ENCODE peak calls at places on chromosomes 16 and 17, in seven cellular contexts. T is astrocyte of the spinal cord, A is lung, K is cardiac fibroblast, Q is AG09309, G is stomach, V is ovary. Z is an unnamed sample.
A peak's percentile ranks its signal among the peaks of the same experiment; 100 is the strongest.

GRCh38 chr17:59298512-59298911 is 32.9 kb upstream of the YPEL2 start:
- DNase-seq in A (no peak), T (no peak), Q (no peak), K (no peak), V (no peak), G (no peak), Z (no peak)

GRCh38 chr16:89641719-89642187 is 15.8 kb downstream of the CHMP1A start:
- DNase-seq in A (no peak), K (no peak), V (no peak), G (no peak), T (no peak), Q (no peak), Z (no peak)

GRCh38 chr17:68390888-68391545 is 66.3 kb downstream of the WIPI1 start:
- DNase-seq in T (no peak), G (no peak), Q (no peak), K (no peak), A (no peak), V (peak; percentile 34), Z (no peak)

GRCh38 chr16:84663433-84664101 is 15.3 kb downstream of the KLHL36 start:
- DNase-seq in V (no peak), K (no peak), Q (no peak), A (no peak), T (no peak), G (no peak), Z (no peak)

GRCh38 chr16:59108374-59108773 is 374.3 kb upstream of the GOT2 start:
- DNase-seq in T (no peak), G (no peak), Q (no peak), V (no peak), K (no peak), A (no peak), Z (no peak)

GRCh38 chr17:75872434-75873351 is 5.7 kb downstream of the TRIM47 start:
- DNase-seq in K (peak; percentile 92), A (peak; percentile 71), V (peak; percentile 82), G (peak; percentile 76), Q (no peak), T (peak; percentile 80), Z (peak; percentile 84)

GRCh38 chr17:14856156-14856555 is 409.0 kb downstream of the PMP22 start:
- DNase-seq in T (no peak), K (no peak), V (no peak), A (no peak), G (no peak), Q (no peak), Z (no peak)

GRCh38 chr17:52202572-52202876 is 44.0 kb upstream of the CA10 start:
- DNase-seq in K (no peak), T (no peak), Q (no peak), G (no peak), A (no peak), V (no peak), Z (no peak)

GRCh38 chr17:81831957-81832607 is 1.0 kb downstream of the MCRIP1 start:
- DNase-seq in V (no peak), G (no peak), T (peak; percentile 12), K (no peak), Q (no peak), A (no peak), Z (peak; percentile 49)

GRCh38 chr17:79948406-79948917 is 87.2 kb downstream of the TBC1D16 start:
- DNase-seq in Q (no peak), T (no peak), V (no peak), K (no peak), A (no peak), G (no peak), Z (no peak)

GRCh38 chr16:25109643-25110042 is 1.9 kb upstream of the LCMT1 start:
- DNase-seq in T (peak; percentile 92), A (peak; percentile 48), V (no peak), K (peak; percentile 91), G (no peak), Q (peak; percentile 86), Z (peak; percentile 97)

GRCh38 chr17:28663723-28664122 is 1.7 kb downstream of the SUPT6H start:
- DNase-seq in K (no peak), G (no peak), T (no peak), Q (no peak), V (no peak), A (no peak), Z (no peak)

GRCh38 chr16:10922328-10923145 is 19.7 kb downstream of the DEXI start:
- DNase-seq in T (no peak), K (peak; percentile 54), Q (no peak), A (peak; percentile 60), V (peak; percentile 72), G (no peak), Z (no peak)

GRCh38 chr16:66947302-66948033 is 12.2 kb downstream of the CES2 start:
- DNase-seq in V (peak; percentile 88), K (peak; percentile 86), G (peak; percentile 89), Q (peak; percentile 53), A (peak; percentile 83), T (peak; percentile 84), Z (peak; percentile 85)

GRCh38 chr16:54453863-54454262 is 167.3 kb upstream of the IRX3 start:
- DNase-seq in G (no peak), K (no peak), T (no peak), Q (no peak), A (no peak), V (no peak), Z (no peak)

GRCh38 chr16:4487955-4488481 is 11.8 kb downstream of the HMOX2 start:
- DNase-seq in A (no peak), T (peak; percentile 41), K (peak; percentile 89), G (peak; percentile 42), Q (no peak), V (no peak), Z (peak; percentile 68)

GRCh38 chr16:9128346-9129342 is 37.2 kb downstream of the HAPSTR1 start:
- DNase-seq in T (no peak), V (no peak), K (no peak), Q (no peak), A (peak; percentile 28), G (no peak), Z (no peak)

GRCh38 chr17:68387485-68387884 is 69.8 kb downstream of the WIPI1 start:
- DNase-seq in Q (no peak), T (no peak), G (no peak), V (no peak), A (no peak), K (no peak), Z (no peak)

GRCh38 chr16:86508028-86508946 is 2.0 kb upstream of the FOXF1 start:
- DNase-seq in A (no peak), K (peak; percentile 18), V (no peak), G (no peak), Q (no peak), T (no peak), Z (peak; percentile 55)
- H3K4me3 ChIP-seq in A (peak overlapping the region; percentile 72), K (no peak overlapping the region), V (peak overlapping the region; percentile 59), G (peak overlapping the region; percentile 64), Q (peak overlapping the region; percentile 73), T (peak overlapping the region; percentile 36), Z (peak overlapping the region; percentile 96)

GRCh38 chr16:85699224-85699558 is 10.4 kb upstream of the GINS2 start:
- DNase-seq in A (no peak), V (no peak), K (no peak), T (no peak), G (no peak), Q (no peak), Z (no peak)
- TF ChIP-seq CTCF in A (no peak), V (no peak), K (no peak), T (no peak), G (no peak), Q (no peak), Z (no peak)

DNA sequence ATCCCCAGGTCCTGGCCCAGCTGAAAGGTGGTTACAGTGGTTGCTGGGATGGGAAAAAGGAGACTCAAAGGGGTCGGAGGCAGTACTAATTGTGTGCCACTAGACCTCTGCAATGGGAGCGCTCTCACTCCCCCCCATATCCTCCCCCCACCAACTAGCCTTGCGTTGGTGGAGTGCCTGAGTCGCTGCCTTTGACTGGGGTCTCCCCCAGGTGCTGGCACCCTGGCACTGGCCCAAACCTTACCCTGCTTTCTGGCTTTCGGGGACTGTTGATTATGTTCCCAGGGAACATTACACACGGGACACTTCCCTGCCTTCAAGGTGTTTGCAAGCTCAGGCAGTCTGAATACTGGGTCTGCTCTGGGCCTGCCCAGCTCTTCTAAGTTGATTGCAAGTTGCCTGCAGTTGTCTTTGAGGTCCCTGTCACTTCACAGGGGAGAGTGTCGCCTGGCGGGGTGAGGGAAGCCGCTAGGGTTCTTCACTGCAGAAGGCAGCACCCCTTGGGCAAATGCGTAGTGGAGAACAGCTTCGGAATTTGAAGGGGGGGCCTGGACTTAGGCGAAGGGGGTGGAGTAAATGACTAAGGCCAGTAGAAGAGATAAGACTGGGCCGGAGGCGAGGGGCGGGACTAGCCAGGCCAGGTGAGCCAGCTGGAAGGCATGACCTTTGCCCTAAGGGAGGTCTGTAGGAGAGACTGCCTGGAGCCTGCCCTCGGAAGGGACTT is 98.0 kb downstream of the RAB11FIP4 start:
- DNase-seq in Q (no peak), V (no peak), K (no peak), T (no peak), A (peak; percentile 66), G (peak; percentile 92), Z (no peak)
- H3K4me3 ChIP-seq in Q (no peak overlapping the region), V (no peak overlapping the region), K (no peak overlapping the region), T (no peak overlapping the region), A (no peak overlapping the region), G (peak overlapping the region; percentile 67), Z (no peak overlapping the region)

GRCh38 chr16:30829130-30830071 is 42.4 kb upstream of the ZNF629 start:
- DNase-seq in G (peak; percentile 60), Q (no peak), T (no peak), A (peak; percentile 74), V (no peak), K (no peak), Z (no peak)
- TF ChIP-seq CTCF in G (no peak), Q (no peak), T (no peak), A (no peak), V (no peak), K (no peak), Z (peak; percentile 8)

GRCh38 chr17:77662796-77663195 is 295.7 kb upstream of the TNRC6C start:
- DNase-seq in G (no peak), A (no peak), Q (no peak), T (no peak), K (no peak), V (no peak), Z (no peak)

GRCh38 chr17:77657821-77658220 is 300.7 kb upstream of the TNRC6C start:
- DNase-seq in G (no peak), Q (no peak), K (no peak), A (no peak), V (no peak), T (no peak), Z (no peak)

GRCh38 chr17:77656054-77656453 is 302.4 kb upstream of the TNRC6C start:
- DNase-seq in Q (no peak), V (no peak), T (no peak), K (no peak), A (no peak), G (no peak), Z (no peak)

GRCh38 chr17:77664097-77664729 is 294.3 kb upstream of the TNRC6C start:
- DNase-seq in Q (no peak), V (no peak), K (no peak), A (no peak), T (no peak), G (no peak), Z (no peak)

GRCh38 chr17:77660524-77660923 is 298.0 kb upstream of the TNRC6C start:
- DNase-seq in G (no peak), T (no peak), A (no peak), Q (no peak), V (no peak), K (no peak), Z (no peak)
- H3K4me3 ChIP-seq in G (no peak overlapping the region), T (no peak overlapping the region), A (no peak overlapping the region), Q (no peak overlapping the region), V (no peak overlapping the region), K (no peak overlapping the region), Z (no peak overlapping the region)

GRCh38 chr16:73043828-73044493 is 4.0 kb downstream of the ZFHX3 start:
- DNase-seq in Q (no peak), V (no peak), K (no peak), T (no peak), A (no peak), G (no peak), Z (no peak)
- TF ChIP-seq CTCF in Q (no peak), V (no peak), K (no peak), T (no peak), A (no peak), G (no peak), Z (no peak)

GRCh38 chr17:6936370-6937028 is 59.4 kb upstream of the ALOX12 start:
- DNase-seq in A (peak; percentile 40), K (peak; percentile 27), V (no peak), T (peak; percentile 1), G (no peak), Q (no peak), Z (peak; percentile 24)
- H3K4me3 ChIP-seq in A (no peak overlapping the region), K (peak overlapping the region; percentile 54), V (peak overlapping the region; percentile 12), T (peak overlapping the region; percentile 33), G (peak overlapping the region; percentile 44), Q (peak overlapping the region; percentile 60), Z (peak overlapping the region; percentile 48)